ENCODE peak calls at places on chromosomes 4 and X, in nine cellular contexts. H is COLO829; V is left lung; D is posterior cingulate gyrus; W is NCI-H1694; R is heart left ventricle; L is dermis blood vessel endothelial cell; X is effector CD4-positive, alpha-beta T cell; B is Kasumi-1. G is an unnamed sample.

GRCh38 chrX:104750146-104750699 is 184.2 kb downstream of the IL1RAPL2 start:
- DNase-seq in H (peak), V (no peak), D (no peak), W (no peak), R (peak), L (no peak), X (no peak), B (no peak), G (no peak)

GRCh38 chr4:157121396-157121795 is 45.4 kb downstream of the GLRB start:
- DNase-seq in H (no peak), V (no peak), D (no peak), W (no peak), R (no peak), L (no peak), X (no peak), B (no peak), G (no peak)

GRCh38 chrX:16826207-16826606 is 39.9 kb downstream of the TXLNG start:
- DNase-seq in H (peak), V (no peak), D (no peak), W (peak), R (no peak), L (peak), X (no peak), B (peak), G (peak)

GRCh38 chr4:1384675-1385372 is 21.4 kb downstream of the NKX1-1 start:
- DNase-seq in H (no peak), V (no peak), D (no peak), W (no peak), R (peak), L (no peak), X (no peak), B (no peak), G (no peak)

GRCh38 chrX:115284877-115285276 is 4.6 kb upstream of the LUZP4 start:
- DNase-seq in H (no peak), V (no peak), D (no peak), W (no peak), R (no peak), L (peak), X (no peak), B (no peak), G (no peak)

GRCh38 chr4:8050555-8051206 is 107.9 kb downstream of the ABLIM2 start:
- DNase-seq in H (peak), V (peak), D (peak), W (no peak), R (peak), L (peak), X (no peak), B (peak), G (no peak)

GRCh38 chrX:71992711-71993110 is 82.1 kb downstream of the NHSL2 start:
- DNase-seq in H (no peak), V (no peak), D (no peak), W (no peak), R (no peak), L (no peak), X (peak), B (no peak), G (no peak)

GRCh38 chr4:104966349-104967033 is 180.2 kb upstream of the TET2 start:
- DNase-seq in H (no peak), V (no peak), D (no peak), W (no peak), R (no peak), L (no peak), X (no peak), B (peak), G (no peak)

GRCh38 chrX:111445485-111445884 is 33.5 kb upstream of the DCX start:
- DNase-seq in H (peak), V (no peak), D (no peak), W (peak), R (no peak), L (peak), X (no peak), B (peak), G (peak)

GRCh38 chr4:153345011-153345981 is 808 bp downstream of the MND1 start:
- DNase-seq in H (peak), V (peak), D (no peak), W (peak), R (no peak), L (peak), X (peak), B (peak), G (peak)

GRCh38 chr4:75895744-75896314 is 6.4 kb downstream of the PPEF2 start:
- DNase-seq in H (peak), V (no peak), D (no peak), W (no peak), R (no peak), L (peak), X (no peak), B (peak), G (no peak)

GRCh38 chr4:16199132-16199531 is 27.1 kb downstream of the TAPT1 start:
- DNase-seq in H (peak), V (no peak), D (no peak), W (no peak), R (no peak), L (peak), X (no peak), B (peak), G (no peak)

GRCh38 chr4:187444061-187444460 is 551.5 kb upstream of the ZFP42 start:
- DNase-seq in H (no peak), V (no peak), D (no peak), W (no peak), R (no peak), L (no peak), X (no peak), B (no peak), G (no peak)

GRCh38 chrX:43644124-43644701 is 11.9 kb upstream of the MAOA start:
- DNase-seq in H (peak), V (no peak), D (no peak), W (no peak), R (no peak), L (no peak), X (no peak), B (no peak), G (no peak)

GRCh38 chr4:2552806-2553205 is 16.4 kb downstream of the FAM193A start:
- DNase-seq in H (no peak), V (no peak), D (no peak), W (no peak), R (no peak), L (no peak), X (no peak), B (no peak), G (no peak)

GRCh38 chr4:47543331-47543730 is 58.3 kb downstream of the ATP10D start:
- DNase-seq in H (no peak), V (no peak), D (no peak), W (no peak), R (no peak), L (no peak), X (no peak), B (no peak), G (no peak)

GRCh38 chr4:139295317-139296299 is 5.7 kb upstream of the NAA15 start:
- DNase-seq in H (peak), V (peak), D (peak), W (peak), R (peak), L (peak), X (peak), B (peak), G (peak)

GRCh38 chrX:123720486-123720885 is 12.4 kb downstream of the THOC2 start:
- DNase-seq in H (no peak), V (no peak), D (no peak), W (no peak), R (no peak), L (peak), X (no peak), B (no peak), G (no peak)

GRCh38 chr4:114606240-114606639 is 7.6 kb downstream of the UGT8 start:
- DNase-seq in H (no peak), V (no peak), D (no peak), W (no peak), R (no peak), L (no peak), X (no peak), B (no peak), G (no peak)

GRCh38 chrX:139851730-139852129 is 81.1 kb downstream of the ATP11C start:
- DNase-seq in H (no peak), V (no peak), D (no peak), W (no peak), R (no peak), L (no peak), X (no peak), B (no peak), G (no peak)

GRCh38 chrX:111447298-111447697 is 35.3 kb upstream of the DCX start:
- DNase-seq in H (no peak), V (no peak), D (peak), W (peak), R (peak), L (no peak), X (no peak), B (peak), G (peak)

GRCh38 chr4:40719008-40719623 is 30.6 kb upstream of the NSUN7 start:
- DNase-seq in H (no peak), V (no peak), D (no peak), W (no peak), R (no peak), L (peak), X (no peak), B (peak), G (no peak)